ENCODE peak calls at places on chromosomes 2 and 18, in seven cellular contexts. One of them, this sample, is unnamed.

GRCh38 chr2:191486584-191487320 is 191.2 kb upstream of the NABP1 start:
- DNase-seq in stimulated activated CD4-positive, alpha-beta T cell treated with anti-CD3 and anti-CD28 coated beads, Interleukin-1b, Interleukin-23, amount 100 ng/mL, for 4 hours: no peak
- DNase-seq in activated CD4-positive, alpha-beta T cell treated with anti-CD3 and anti-CD28 coated beads, Interleukin-2, amount 10 ng/mL, durations not matched to agents 7 days and 5 days: no peak
- DNase-seq in HTR-8/SVneo: peak; percentile 87
- DNase-seq in GM23338: no peak
- DNase-seq in AG08395: peak; percentile 97
- DNase-seq in RCC 7860: peak; percentile 98
- DNase-seq in this sample: peak; percentile 98

GRCh38 chr2:3291750-3292149 is 85.9 kb downstream of the EIPR1 start:
- DNase-seq in stimulated activated CD4-positive, alpha-beta T cell treated with anti-CD3 and anti-CD28 coated beads, Interleukin-1b, Interleukin-23, amount 100 ng/mL, for 4 hours: no peak
- DNase-seq in activated CD4-positive, alpha-beta T cell treated with anti-CD3 and anti-CD28 coated beads, Interleukin-2, amount 10 ng/mL, durations not matched to agents 7 days and 5 days: no peak
- DNase-seq in HTR-8/SVneo: no peak
- DNase-seq in GM23338: no peak
- DNase-seq in AG08395: no peak
- DNase-seq in RCC 7860: no peak
- DNase-seq in this sample: no peak

GRCh38 chr2:102522890-102523289 is 49.9 kb downstream of the SLC9A4 start:
- DNase-seq in stimulated activated CD4-positive, alpha-beta T cell treated with anti-CD3 and anti-CD28 coated beads, Interleukin-1b, Interleukin-23, amount 100 ng/mL, for 4 hours: no peak
- DNase-seq in activated CD4-positive, alpha-beta T cell treated with anti-CD3 and anti-CD28 coated beads, Interleukin-2, amount 10 ng/mL, durations not matched to agents 7 days and 5 days: no peak
- DNase-seq in HTR-8/SVneo: no peak
- DNase-seq in GM23338: no peak
- DNase-seq in AG08395: no peak
- DNase-seq in RCC 7860: no peak
- DNase-seq in this sample: no peak

GRCh38 chr18:49669403-49669802 is 107.5 kb downstream of the LIPG start:
- DNase-seq in stimulated activated CD4-positive, alpha-beta T cell treated with anti-CD3 and anti-CD28 coated beads, Interleukin-1b, Interleukin-23, amount 100 ng/mL, for 4 hours: no peak
- DNase-seq in activated CD4-positive, alpha-beta T cell treated with anti-CD3 and anti-CD28 coated beads, Interleukin-2, amount 10 ng/mL, durations not matched to agents 7 days and 5 days: no peak
- DNase-seq in HTR-8/SVneo: no peak
- DNase-seq in GM23338: no peak
- DNase-seq in AG08395: no peak
- DNase-seq in RCC 7860: no peak
- DNase-seq in this sample: no peak

GRCh38 chr2:18455256-18455862 is 105.1 kb downstream of the RDH14 start:
- DNase-seq in stimulated activated CD4-positive, alpha-beta T cell treated with anti-CD3 and anti-CD28 coated beads, Interleukin-1b, Interleukin-23, amount 100 ng/mL, for 4 hours: no peak
- DNase-seq in activated CD4-positive, alpha-beta T cell treated with anti-CD3 and anti-CD28 coated beads, Interleukin-2, amount 10 ng/mL, durations not matched to agents 7 days and 5 days: no peak
- DNase-seq in HTR-8/SVneo: peak; percentile 18
- DNase-seq in GM23338: peak; percentile 50
- DNase-seq in AG08395: peak; percentile 78
- DNase-seq in RCC 7860: no peak
- DNase-seq in this sample: peak; percentile 54

GRCh38 chr18:48777026-48777736 is 173.6 kb downstream of the SMAD7 start:
- DNase-seq in stimulated activated CD4-positive, alpha-beta T cell treated with anti-CD3 and anti-CD28 coated beads, Interleukin-1b, Interleukin-23, amount 100 ng/mL, for 4 hours: peak; percentile 65
- DNase-seq in activated CD4-positive, alpha-beta T cell treated with anti-CD3 and anti-CD28 coated beads, Interleukin-2, amount 10 ng/mL, durations not matched to agents 7 days and 5 days: peak; percentile 70
- DNase-seq in HTR-8/SVneo: peak; percentile 74
- DNase-seq in GM23338: peak; percentile 82
- DNase-seq in AG08395: peak; percentile 66
- DNase-seq in RCC 7860: peak; percentile 22
- DNase-seq in this sample: peak; percentile 16

GRCh38 chr2:241114836-241115235 is 12.7 kb upstream of the MTERF4 start:
- DNase-seq in stimulated activated CD4-positive, alpha-beta T cell treated with anti-CD3 and anti-CD28 coated beads, Interleukin-1b, Interleukin-23, amount 100 ng/mL, for 4 hours: no peak
- DNase-seq in activated CD4-positive, alpha-beta T cell treated with anti-CD3 and anti-CD28 coated beads, Interleukin-2, amount 10 ng/mL, durations not matched to agents 7 days and 5 days: no peak
- DNase-seq in HTR-8/SVneo: no peak
- DNase-seq in GM23338: no peak
- DNase-seq in AG08395: no peak
- DNase-seq in RCC 7860: no peak
- DNase-seq in this sample: no peak

GRCh38 chr2:201621293-201621999 is 21.9 kb downstream of the TMEM237 start:
- DNase-seq in stimulated activated CD4-positive, alpha-beta T cell treated with anti-CD3 and anti-CD28 coated beads, Interleukin-1b, Interleukin-23, amount 100 ng/mL, for 4 hours: no peak
- DNase-seq in activated CD4-positive, alpha-beta T cell treated with anti-CD3 and anti-CD28 coated beads, Interleukin-2, amount 10 ng/mL, durations not matched to agents 7 days and 5 days: no peak
- DNase-seq in HTR-8/SVneo: no peak
- DNase-seq in GM23338: no peak
- DNase-seq in AG08395: no peak
- DNase-seq in RCC 7860: no peak
- DNase-seq in this sample: no peak

GRCh38 chr2:147331790-147332419 is 512.9 kb upstream of the ACVR2A start:
- DNase-seq in stimulated activated CD4-positive, alpha-beta T cell treated with anti-CD3 and anti-CD28 coated beads, Interleukin-1b, Interleukin-23, amount 100 ng/mL, for 4 hours: peak; percentile 47
- DNase-seq in activated CD4-positive, alpha-beta T cell treated with anti-CD3 and anti-CD28 coated beads, Interleukin-2, amount 10 ng/mL, durations not matched to agents 7 days and 5 days: peak; percentile 62
- DNase-seq in HTR-8/SVneo: peak; percentile 11
- DNase-seq in GM23338: peak; percentile 90
- DNase-seq in AG08395: peak; percentile 21
- DNase-seq in RCC 7860: no peak
- DNase-seq in this sample: no peak

GRCh38 chr18:45463433-45463832 is 151.8 kb upstream of the SLC14A2 start:
- DNase-seq in stimulated activated CD4-positive, alpha-beta T cell treated with anti-CD3 and anti-CD28 coated beads, Interleukin-1b, Interleukin-23, amount 100 ng/mL, for 4 hours: no peak
- DNase-seq in activated CD4-positive, alpha-beta T cell treated with anti-CD3 and anti-CD28 coated beads, Interleukin-2, amount 10 ng/mL, durations not matched to agents 7 days and 5 days: no peak
- DNase-seq in HTR-8/SVneo: no peak
- DNase-seq in GM23338: no peak
- DNase-seq in AG08395: no peak
- DNase-seq in RCC 7860: no peak
- DNase-seq in this sample: no peak

GRCh38 chr2:45274190-45274926 is 265.1 kb upstream of the SIX2 start:
- DNase-seq in stimulated activated CD4-positive, alpha-beta T cell treated with anti-CD3 and anti-CD28 coated beads, Interleukin-1b, Interleukin-23, amount 100 ng/mL, for 4 hours: no peak
- DNase-seq in activated CD4-positive, alpha-beta T cell treated with anti-CD3 and anti-CD28 coated beads, Interleukin-2, amount 10 ng/mL, durations not matched to agents 7 days and 5 days: no peak
- DNase-seq in HTR-8/SVneo: no peak
- DNase-seq in GM23338: peak; percentile 37
- DNase-seq in AG08395: no peak
- DNase-seq in RCC 7860: no peak
- DNase-seq in this sample: no peak

GRCh38 chr2:206982360-206982759 is 43.0 kb downstream of the CPO start:
- DNase-seq in stimulated activated CD4-positive, alpha-beta T cell treated with anti-CD3 and anti-CD28 coated beads, Interleukin-1b, Interleukin-23, amount 100 ng/mL, for 4 hours: no peak
- DNase-seq in activated CD4-positive, alpha-beta T cell treated with anti-CD3 and anti-CD28 coated beads, Interleukin-2, amount 10 ng/mL, durations not matched to agents 7 days and 5 days: no peak
- DNase-seq in HTR-8/SVneo: no peak
- DNase-seq in GM23338: no peak
- DNase-seq in AG08395: no peak
- DNase-seq in RCC 7860: no peak
- DNase-seq in this sample: no peak

GRCh38 chr2:127469051-127469450 is 50.8 kb downstream of the PROC start:
- DNase-seq in stimulated activated CD4-positive, alpha-beta T cell treated with anti-CD3 and anti-CD28 coated beads, Interleukin-1b, Interleukin-23, amount 100 ng/mL, for 4 hours: no peak
- DNase-seq in activated CD4-positive, alpha-beta T cell treated with anti-CD3 and anti-CD28 coated beads, Interleukin-2, amount 10 ng/mL, durations not matched to agents 7 days and 5 days: no peak
- DNase-seq in HTR-8/SVneo: no peak
- DNase-seq in GM23338: no peak
- DNase-seq in AG08395: no peak
- DNase-seq in RCC 7860: no peak
- DNase-seq in this sample: no peak

GRCh38 chr18:72543362-72544055 is 633 bp downstream of the CBLN2 start:
- DNase-seq in stimulated activated CD4-positive, alpha-beta T cell treated with anti-CD3 and anti-CD28 coated beads, Interleukin-1b, Interleukin-23, amount 100 ng/mL, for 4 hours: no peak
- DNase-seq in activated CD4-positive, alpha-beta T cell treated with anti-CD3 and anti-CD28 coated beads, Interleukin-2, amount 10 ng/mL, durations not matched to agents 7 days and 5 days: no peak
- DNase-seq in HTR-8/SVneo: no peak
- DNase-seq in GM23338: peak; percentile 32
- DNase-seq in AG08395: no peak
- DNase-seq in RCC 7860: no peak
- DNase-seq in this sample: no peak

GRCh38 chr2:209431701-209432100 is 7.9 kb downstream of the MAP2 start:
- DNase-seq in stimulated activated CD4-positive, alpha-beta T cell treated with anti-CD3 and anti-CD28 coated beads, Interleukin-1b, Interleukin-23, amount 100 ng/mL, for 4 hours: no peak
- DNase-seq in activated CD4-positive, alpha-beta T cell treated with anti-CD3 and anti-CD28 coated beads, Interleukin-2, amount 10 ng/mL, durations not matched to agents 7 days and 5 days: no peak
- DNase-seq in HTR-8/SVneo: peak; percentile 10
- DNase-seq in GM23338: no peak
- DNase-seq in AG08395: peak; percentile 71
- DNase-seq in RCC 7860: no peak
- DNase-seq in this sample: peak; percentile 65